ENCODE peak calls at places on chromosome 11, in ten cellular contexts. B is prostate gland, C is testis, D is brain microvascular endothelial cell, I is heart left ventricle, J is HCT116, K is endodermal cell, N is kidney, G is A549, R is right atrium auricular region. M is an unnamed sample.

GRCh38 chr11:18575361-18575760 is 13.2 kb downstream of the UEVLD start:
- DNase-seq in R (no peak), N (no peak), D (no peak), C (no peak), K (no peak), J (no peak), I (no peak), B (no peak), G (no peak), M (no peak)

GRCh38 chr11:122226810-122227379 is 110.9 kb upstream of the BLID start:
- DNase-seq in R (no peak), G (no peak), K (no peak), I (no peak), C (no peak), B (no peak), D (no peak), J (no peak), N (no peak), M (no peak)

GRCh38 chr11:126484266-126484665 is 128.8 kb downstream of the ST3GAL4 start:
- DNase-seq in D (no peak), K (no peak), I (no peak), N (no peak), J (no peak), R (no peak), C (no peak), B (no peak), G (no peak), M (no peak)

GRCh38 chr11:90805172-90805571 is 582.3 kb upstream of the CHORDC1 start:
- DNase-seq in K (no peak), I (no peak), R (no peak), J (no peak), N (no peak), B (no peak), G (no peak), D (no peak), C (no peak), M (no peak)

GRCh38 chr11:81979444-81979843 is 754.2 kb downstream of the FAM181B start:
- DNase-seq in I (no peak), G (no peak), B (no peak), D (no peak), J (no peak), N (no peak), K (no peak), C (no peak), R (no peak), M (no peak)

GRCh38 chr11:120017582-120017981 is 120.3 kb downstream of the TRIM29 start:
- DNase-seq in N (no peak), I (no peak), D (no peak), B (no peak), K (no peak), R (no peak), J (no peak), G (no peak), C (no peak), M (no peak)

GRCh38 chr11:30608534-30608933 is 22.4 kb upstream of the MPPED2 start:
- DNase-seq in B (no peak), G (no peak), R (no peak), K (peak), C (no peak), N (no peak), J (no peak), D (no peak), I (no peak), M (no peak)

GRCh38 chr11:7576671-7577225 is 62.9 kb downstream of the PPFIBP2 start:
- DNase-seq in C (peak), J (no peak), G (no peak), B (no peak), D (no peak), K (no peak), I (peak), N (peak), R (no peak), M (no peak)

GRCh38 chr11:73269353-73270088 is 2.6 kb upstream of the P2RY6 start:
- DNase-seq in J (no peak), C (no peak), N (no peak), R (peak), B (no peak), I (no peak), K (peak), D (no peak), G (no peak), M (no peak)

GRCh38 chr11:111814567-111814966 is 48.4 kb upstream of the PPP2R1B start:
- DNase-seq in G (no peak), C (no peak), K (no peak), R (no peak), D (peak), J (no peak), N (no peak), B (no peak), I (no peak), M (no peak)

GRCh38 chr11:43944761-43945311 is 2.4 kb downstream of the C11orf96 start:
- DNase-seq in J (no peak), K (peak), D (peak), N (peak), R (no peak), B (peak), I (peak), G (peak), C (peak), M (peak)

GRCh38 chr11:63536669-63537292 is at the start of gene PLAAT4:
- DNase-seq in C (peak), R (peak), G (no peak), N (no peak), D (peak), I (peak), K (no peak), J (no peak), B (peak), M (peak)

GRCh38 chr11:46342237-46342636 is 5.0 kb upstream of the DGKZ start:
- DNase-seq in D (no peak), N (peak), R (no peak), J (no peak), G (no peak), I (peak), K (peak), C (no peak), B (no peak), M (no peak)

GRCh38 chr11:129445226-129445625 is 69.6 kb downstream of the BARX2 start:
- DNase-seq in J (no peak), I (no peak), K (no peak), D (no peak), G (no peak), R (no peak), N (no peak), C (no peak), B (no peak), M (no peak)

GRCh38 chr11:72589802-72590761 is 84.1 kb downstream of the PDE2A start:
- DNase-seq in I (peak), N (peak), J (no peak), R (no peak), B (no peak), C (peak), K (peak), D (no peak), G (peak), M (peak)

GRCh38 chr11:60972182-60973030 is 926 bp downstream of the CD6 start:
- DNase-seq in G (no peak), C (no peak), D (no peak), N (no peak), R (no peak), K (peak), I (no peak), J (no peak), B (no peak), M (no peak)

GRCh38 chr11:112520293-112520692 is 259.6 kb upstream of the PLET1 start:
- DNase-seq in C (no peak), D (no peak), I (no peak), K (peak), B (no peak), N (no peak), G (no peak), R (no peak), J (no peak), M (no peak)

GRCh38 chr11:27705873-27706820 is 5.9 kb upstream of the BDNF start:
- DNase-seq in J (no peak), K (peak), B (no peak), G (peak), R (no peak), N (no peak), D (no peak), C (peak), I (no peak), M (no peak)

GRCh38 chr11:1825785-1826451 is 8.9 kb upstream of the SYT8 start:
- DNase-seq in N (no peak), D (no peak), R (no peak), K (peak), I (no peak), C (no peak), G (no peak), J (no peak), B (no peak), M (no peak)

GRCh38 chr11:1825039-1825740 is 9.6 kb upstream of the SYT8 start:
- DNase-seq in G (peak), C (peak), K (peak), N (peak), I (no peak), R (no peak), D (no peak), B (no peak), J (no peak), M (peak)

GRCh38 chr11:1827095-1827797 is 7.5 kb upstream of the SYT8 start:
- DNase-seq in J (no peak), B (peak), I (peak), N (peak), D (peak), C (peak), R (no peak), K (no peak), G (peak), M (peak)

GRCh38 chr11:1827931-1828330 is 6.9 kb upstream of the SYT8 start:
- DNase-seq in R (no peak), J (no peak), K (no peak), C (no peak), I (no peak), N (peak), D (no peak), B (no peak), G (no peak), M (no peak)

GRCh38 chr11:1826552-1827094 is 8.2 kb upstream of the SYT8 start:
- DNase-seq in K (peak), B (no peak), R (no peak), N (peak), I (no peak), G (peak), D (peak), C (peak), J (no peak), M (no peak)
- TF ChIP-seq CTCF in K (peak), B (no peak), R (no peak), N (no peak), I (no peak), G (no peak), D (peak), C (no peak), J (no peak), M (no peak)

GRCh38 chr11:2419638-2420501 is 19.3 kb downstream of the TSSC4 start:
- DNase-seq in K (peak), J (peak), D (peak), I (peak), B (peak), R (peak), N (peak), G (peak), C (peak), M (peak)

GRCh38 chr11:2422461-2423156 is 21.7 kb downstream of the TRPM5 start:
- DNase-seq in R (no peak), D (no peak), N (peak), J (no peak), I (no peak), B (no peak), C (no peak), K (no peak), G (no peak), M (no peak)

GRCh38 chr11:2421996-2422395 is 21.4 kb downstream of the TSSC4 start:
- DNase-seq in B (no peak), D (no peak), C (no peak), K (no peak), I (no peak), N (peak), J (no peak), R (no peak), G (no peak), M (no peak)

GRCh38 chr11:2420502-2421225 is 20.1 kb downstream of the TSSC4 start:
- DNase-seq in D (peak), G (peak), R (peak), N (peak), J (peak), C (peak), I (peak), K (peak), B (peak), M (peak)

GRCh38 chr11:2421226-2421994 is 20.9 kb downstream of the TSSC4 start:
- DNase-seq in G (no peak), C (no peak), N (no peak), K (no peak), J (no peak), D (no peak), B (no peak), I (no peak), R (no peak), M (no peak)
- H3K27ac ChIP-seq in G (no peak), C (no peak), N (no peak), K (no peak), J (no peak), D (no peak), B (no peak), I (no peak), R (no peak), M (no peak)

GRCh38 chr11:104259121-104259610 is 95.2 kb upstream of the PDGFD start:
- DNase-seq in N (no peak), R (no peak), I (no peak), B (no peak), C (no peak), K (no peak), D (no peak), J (no peak), G (no peak), M (no peak)

GRCh38 chr11:104256525-104256924 is 92.6 kb upstream of the PDGFD start:
- DNase-seq in G (no peak), C (no peak), D (no peak), K (no peak), I (no peak), B (no peak), R (no peak), N (no peak), J (no peak), M (no peak)

GRCh38 chr11:104254347-104254746 is 90.4 kb upstream of the PDGFD start:
- DNase-seq in R (no peak), B (no peak), N (no peak), G (no peak), D (peak), I (peak), C (peak), J (peak), K (peak), M (peak)
- TF ChIP-seq CTCF in R (peak), B (peak), N (peak), G (no peak), D (peak), I (peak), C (peak), J (peak), K (peak), M (no peak)

GRCh38 chr11:34234086-34234740 is 123.6 kb downstream of the ABTB2 start:
- DNase-seq in I (no peak), J (peak), C (no peak), K (peak), D (peak), N (peak), R (no peak), B (peak), G (no peak), M (no peak)
- H3K27ac ChIP-seq in I (no peak), J (peak), C (no peak), K (no peak), D (no peak), N (no peak), R (no peak), B (no peak), G (peak), M (peak)

GRCh38 chr11:64918056-64918455 is 1.0 kb upstream of the ATG2A start:
- DNase-seq in G (no peak), K (no peak), R (no peak), C (peak), B (no peak), D (peak), I (no peak), J (no peak), N (no peak), M (no peak)
- TF ChIP-seq CTCF in G (no peak), K (no peak), R (no peak), C (no peak), B (no peak), D (peak), I (no peak), J (no peak), N (peak), M (no peak)

GRCh38 chr11:12207384-12208150 is 97.2 kb downstream of the MICAL2 start:
- DNase-seq in B (no peak), G (no peak), N (no peak), D (peak), C (no peak), I (no peak), J (no peak), K (no peak), R (no peak), M (no peak)
- H3K27ac ChIP-seq in B (no peak), G (no peak), N (no peak), D (peak), C (peak), I (no peak), J (no peak), K (no peak), R (no peak), M (no peak)

GRCh38 chr11:36139767-36140166 is 149.5 kb downstream of the COMMD9 start:
- DNase-seq in K (no peak), B (no peak), R (no peak), C (no peak), G (no peak), J (no peak), D (no peak), I (no peak), N (no peak), M (no peak)
- TF ChIP-seq CTCF in K (no peak), B (no peak), R (no peak), C (no peak), G (no peak), J (no peak), D (no peak), I (no peak), N (no peak), M (no peak)

GRCh38 chr11:69948256-69949141 is 129.3 kb upstream of the FGF3 start:
- DNase-seq in C (no peak), R (no peak), B (no peak), N (peak), J (peak), I (no peak), D (peak), K (peak), G (peak), M (no peak)
- H3K27ac ChIP-seq in C (no peak), R (peak), B (no peak), N (no peak), J (peak), I (no peak), D (peak), K (no peak), G (peak), M (peak)

M was measured in pancreas.